ENCODE peak calls at places on chromosomes 1 and 21, in seven cellular contexts. V is adrenal gland, R is AG10803, F is RWPE1, Q is MCF 10A, A is heart right ventricle, D is IMR-90. S is an unnamed sample.

GRCh38 chr1:198465201-198466144 is 75.0 kb downstream of the ATP6V1G3 start:
- DNase-seq in D (peak), F (peak), R (peak), A (no peak), Q (peak), V (no peak), S (peak)

GRCh38 chr1:13642306-13643004 is 57.5 kb upstream of the PRDM2 start:
- DNase-seq in A (no peak), Q (no peak), R (no peak), V (no peak), F (no peak), D (no peak), S (no peak)

GRCh38 chr1:200894712-200895447 is at the start of gene INAVA:
- DNase-seq in V (no peak), R (no peak), A (no peak), D (no peak), Q (peak), F (peak), S (no peak)

GRCh38 chr21:46065993-46066842 is 31.7 kb upstream of the COL6A2 start:
- DNase-seq in V (no peak), Q (no peak), A (peak), R (no peak), D (peak), F (no peak), S (peak)

GRCh38 chr1:209567788-209568187 is 15.7 kb upstream of the CAMK1G start:
- DNase-seq in V (no peak), Q (peak), R (peak), A (no peak), F (peak), D (peak), S (peak)

GRCh38 chr1:219414250-219414649 is 198.7 kb downstream of the ZC3H11B start:
- DNase-seq in D (no peak), A (no peak), Q (no peak), R (no peak), F (no peak), V (no peak), S (no peak)

GRCh38 chr1:32754282-32755097 is 51.9 kb upstream of the SYNC start:
- DNase-seq in Q (no peak), A (no peak), R (no peak), F (no peak), V (peak), D (peak), S (no peak)

GRCh38 chr1:183670169-183670568 is 17.1 kb upstream of the APOBEC4 start:
- DNase-seq in D (no peak), Q (no peak), F (no peak), A (no peak), R (no peak), V (no peak), S (no peak)

GRCh38 chr1:209048961-209049669 is 534.4 kb upstream of the CAMK1G start:
- DNase-seq in V (no peak), A (no peak), D (no peak), F (no peak), R (peak), Q (no peak), S (peak)

GRCh38 chr1:32464716-32465540 is at the start of gene ZBTB8B:
- DNase-seq in R (peak), D (peak), V (peak), F (peak), A (peak), Q (no peak), S (peak)

GRCh38 chr1:84959294-84959693 is 37.6 kb downstream of the MCOLN2 start:
- DNase-seq in R (no peak), Q (no peak), A (no peak), D (peak), F (no peak), V (no peak), S (peak)

GRCh38 chr1:226201029-226201593 is 14.6 kb upstream of the ACBD3 start:
- DNase-seq in D (peak), R (no peak), A (no peak), Q (peak), F (no peak), V (no peak), S (peak)
- TF ChIP-seq CTCF in D (peak), R (peak), A (no peak), Q (peak), F (peak), V (no peak), S (peak)

GRCh38 chr1:58047265-58047858 is 499.2 kb downstream of the OMA1 start:
- DNase-seq in D (no peak), Q (peak), A (peak), F (peak), R (peak), V (no peak), S (no peak)
- TF ChIP-seq CTCF in D (peak), Q (peak), A (peak), F (peak), R (peak), V (peak), S (peak)

DNA sequence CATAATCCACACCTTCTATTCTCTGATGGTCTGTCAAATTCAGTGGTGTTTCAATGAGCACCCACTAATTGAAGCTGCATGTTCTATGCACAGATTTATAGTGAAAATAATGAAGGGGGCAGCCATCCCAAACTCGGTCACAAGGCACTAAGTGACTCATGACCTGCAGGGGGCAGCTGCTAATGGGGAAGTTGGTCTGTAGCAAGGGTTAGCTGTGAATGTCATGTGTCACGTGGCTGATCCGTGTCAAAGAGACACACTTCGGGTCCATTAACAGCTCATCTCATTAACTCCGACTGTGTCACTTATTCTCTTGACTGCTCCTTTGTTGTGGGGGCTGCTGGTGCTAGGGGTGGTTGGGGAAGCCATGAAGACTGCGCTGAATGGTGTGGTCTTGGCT is 306.6 kb downstream of the PCP4 start:
- DNase-seq in R (no peak), V (no peak), A (no peak), D (no peak), Q (no peak), F (no peak), S (no peak)
- TF ChIP-seq CTCF in R (no peak), V (no peak), A (no peak), D (no peak), Q (no peak), F (no peak), S (no peak)

GRCh38 chr1:39922139-39922757 is 20.5 kb upstream of the MYCL start:
- DNase-seq in D (no peak), R (peak), V (no peak), F (no peak), A (no peak), Q (no peak), S (no peak)

GRCh38 chr1:39919545-39919944 is 17.8 kb upstream of the MYCL start:
- DNase-seq in V (no peak), A (no peak), F (peak), D (peak), R (peak), Q (peak), S (peak)

GRCh38 chr1:39915499-39916129 is 13.9 kb upstream of the MYCL start:
- DNase-seq in F (no peak), V (no peak), Q (no peak), D (no peak), R (no peak), A (no peak), S (no peak)

GRCh38 chr1:39917825-39918224 is 16.1 kb upstream of the MYCL start:
- DNase-seq in Q (no peak), V (no peak), A (no peak), R (peak), F (no peak), D (no peak), S (no peak)
- TF ChIP-seq CTCF in Q (no peak), V (no peak), A (no peak), R (peak), F (no peak), D (no peak), S (peak)